ENCODE peak calls at places on chromosomes 1 and 21, in ten cellular contexts. P, D, I, T, R, O, B, C, H and K are unnamed samples.

GRCh38 chr21:41966341-41966833 is 12.6 kb upstream of the C2CD2 start:
- DNase-seq in D (no peak), I (no peak), P (peak), C (no peak), R (no peak), H (peak), O (no peak), B (no peak), T (no peak), K (no peak)

GRCh38 chr1:56494306-56494705 is 85.1 kb downstream of the PLPP3 start:
- DNase-seq in H (no peak), O (no peak), T (peak), P (no peak), D (no peak), I (no peak), R (no peak), B (no peak), C (no peak), K (no peak)

GRCh38 chr1:157034137-157034800 is 11.3 kb downstream of the ARHGEF11 start:
- DNase-seq in B (no peak), H (peak), O (peak), T (no peak), C (no peak), I (no peak), P (peak), R (no peak), D (no peak), K (peak)

GRCh38 chr1:83500987-83501591 is 497.8 kb downstream of the TTLL7 start:
- DNase-seq in O (no peak), H (no peak), D (peak), T (no peak), I (no peak), P (no peak), R (no peak), C (no peak), B (no peak), K (no peak)

GRCh38 chr1:43902058-43902831 is 31.4 kb upstream of the ARTN start:
- DNase-seq in D (no peak), P (no peak), H (no peak), B (no peak), C (no peak), O (no peak), I (no peak), R (no peak), T (no peak), K (no peak)

GRCh38 chr1:168285971-168286628 is 5.4 kb downstream of the TBX19 start:
- DNase-seq in O (no peak), H (no peak), C (no peak), B (no peak), D (no peak), R (no peak), I (no peak), T (no peak), P (no peak), K (no peak)

GRCh38 chr1:40709100-40709801 is 17.7 kb downstream of the NFYC start:
- DNase-seq in H (peak), T (peak), P (peak), D (peak), B (peak), O (peak), R (peak), C (peak), I (peak), K (peak)

GRCh38 chr1:179393721-179394120 is 27.9 kb downstream of the AXDND1 start:
- DNase-seq in I (no peak), C (no peak), D (no peak), H (no peak), R (no peak), B (no peak), T (no peak), O (no peak), P (no peak), K (no peak)

GRCh38 chr1:18232052-18232451 is 124.5 kb downstream of the IGSF21 start:
- DNase-seq in O (no peak), H (no peak), I (no peak), D (no peak), B (no peak), R (no peak), T (no peak), P (no peak), C (no peak), K (no peak)

GRCh38 chr1:78355646-78356045 is 135.1 kb upstream of the PTGFR start:
- DNase-seq in C (peak), T (no peak), O (no peak), I (no peak), B (no peak), D (no peak), H (peak), P (peak), R (no peak), K (no peak)

GRCh38 chr1:85289207-85289847 is 12.9 kb upstream of the BCL10 start:
- DNase-seq in T (no peak), R (no peak), O (no peak), I (peak), P (peak), B (no peak), H (peak), C (peak), D (no peak), K (no peak)

GRCh38 chr1:61004269-61005003 is 77.9 kb upstream of the NFIA start:
- DNase-seq in O (no peak), C (peak), B (no peak), H (no peak), I (no peak), T (no peak), P (no peak), D (no peak), R (no peak), K (no peak)

GRCh38 chr1:232204269-232204668 is 425.7 kb downstream of the SIPA1L2 start:
- DNase-seq in C (no peak), T (no peak), P (no peak), H (peak), I (no peak), R (no peak), B (no peak), O (no peak), D (no peak), K (no peak)

GRCh38 chr1:38246955-38247952 is 200.7 kb upstream of the POU3F1 start:
- DNase-seq in O (no peak), T (no peak), B (no peak), C (no peak), D (no peak), R (no peak), I (peak), P (peak), H (peak), K (no peak)

GRCh38 chr1:26317612-26318337 is at the start of gene CD52:
- DNase-seq in P (no peak), I (peak), R (peak), O (peak), D (no peak), B (peak), T (no peak), H (no peak), C (no peak), K (no peak)

GRCh38 chr21:41771625-41771945 is 4.7 kb upstream of the RIPK4 start:
- DNase-seq in C (no peak), T (no peak), O (no peak), P (no peak), I (no peak), D (no peak), H (no peak), R (no peak), B (no peak), K (no peak)

GRCh38 chr1:23242414-23242813 is 25.1 kb upstream of the HTR1D start:
- DNase-seq in P (peak), B (no peak), R (no peak), D (no peak), T (no peak), I (no peak), O (no peak), C (no peak), H (no peak), K (no peak)

GRCh38 chr1:191551019-191551418 is 607.2 kb upstream of the RGS18 start:
- DNase-seq in C (no peak), R (no peak), P (no peak), O (no peak), T (no peak), B (no peak), D (no peak), H (no peak), I (no peak), K (no peak)

GRCh38 chr1:118461154-118461553 is 276.1 kb upstream of the SPAG17 start:
- DNase-seq in O (no peak), H (no peak), R (no peak), I (no peak), T (no peak), D (no peak), C (no peak), P (peak), B (no peak), K (no peak)